ENCODE peak calls at places on chromosomes 7 and 10, in seven cellular contexts. O is aorta, V is RWPE2, X is mesendoderm, K is right atrium auricular region, F is body of pancreas, Q is tibial nerve. C is an unnamed sample. For H3K4me1 and H3K36me3, the result is how much of the 10 kb centered on the place peaks cover.

GRCh38 chr10:108393111-108393510 is 1228.6 kb upstream of the SORCS1 start:
- DNase-seq in O (no peak), V (no peak), X (no peak), K (no peak), F (no peak), Q (no peak), C (no peak)

GRCh38 chr10:132398566-132398991 is 1.6 kb downstream of the PWWP2B start:
- DNase-seq in O (peak), V (no peak), X (no peak), K (no peak), F (peak), Q (no peak), C (no peak)

GRCh38 chr10:132443605-132443997 is 46.6 kb downstream of the PWWP2B start:
- DNase-seq in O (no peak), V (no peak), X (no peak), K (no peak), F (no peak), Q (no peak), C (no peak)

GRCh38 chr7:93828260-93828659 is 62.3 kb downstream of the TFPI2 start:
- DNase-seq in O (no peak), V (no peak), X (no peak), K (no peak), F (no peak), Q (no peak), C (no peak)

GRCh38 chr10:8060010-8060703 is 5.7 kb downstream of the GATA3 start:
- DNase-seq in O (no peak), V (no peak), X (no peak), K (no peak), F (no peak), Q (no peak), C (no peak)

GRCh38 chr7:25171071-25171470 is 46.0 kb upstream of the CYCS start:
- DNase-seq in O (no peak), V (no peak), X (no peak), K (no peak), F (no peak), Q (no peak), C (no peak)

GRCh38 chr7:127780489-127780888 is 128.5 kb downstream of the SND1 start:
- DNase-seq in O (no peak), V (no peak), X (no peak), K (no peak), F (no peak), Q (no peak), C (no peak)

GRCh38 chr10:95877881-95878280 is 29.9 kb upstream of the CC2D2B start:
- DNase-seq in O (no peak), V (no peak), X (no peak), K (no peak), F (no peak), Q (no peak), C (no peak)

GRCh38 chr7:134696261-134696660 is 49.6 kb downstream of the BPGM start:
- DNase-seq in O (no peak), V (no peak), X (no peak), K (no peak), F (no peak), Q (no peak), C (no peak)

GRCh38 chr10:97531401-97531985 is 32.8 kb downstream of the UBTD1 start:
- DNase-seq in O (peak), V (no peak), X (peak), K (no peak), F (no peak), Q (no peak), C (no peak)

GRCh38 chr7:64887756-64888508 is 15.1 kb upstream of the ZNF273 start:
- DNase-seq in O (no peak), V (no peak), X (peak), K (peak), F (peak), Q (no peak), C (no peak)

DNA sequence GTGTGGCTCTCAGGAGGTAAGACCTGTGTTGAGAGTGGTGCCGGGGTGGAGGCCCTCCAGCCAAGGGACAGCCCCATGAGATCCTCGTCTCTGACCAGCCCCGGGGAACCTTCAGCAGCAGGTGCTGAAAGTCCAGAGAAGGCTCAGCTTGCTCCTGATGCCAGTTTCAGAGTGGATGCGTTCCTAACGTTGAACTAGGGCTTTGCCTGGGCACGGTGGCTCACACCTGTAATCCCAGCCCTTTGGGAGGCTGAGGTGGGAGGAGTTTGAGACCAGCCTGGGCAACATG is 45.7 kb downstream of the BAIAP2L1 start:
- DNase-seq in O (no peak), V (no peak), X (no peak), K (no peak), F (no peak), Q (no peak), C (no peak)
- H3K4me1 ChIP-seq in O (under half), V (half or more), X (under half), K (under half), F (under half), Q (under half), C (under half)

DNA sequence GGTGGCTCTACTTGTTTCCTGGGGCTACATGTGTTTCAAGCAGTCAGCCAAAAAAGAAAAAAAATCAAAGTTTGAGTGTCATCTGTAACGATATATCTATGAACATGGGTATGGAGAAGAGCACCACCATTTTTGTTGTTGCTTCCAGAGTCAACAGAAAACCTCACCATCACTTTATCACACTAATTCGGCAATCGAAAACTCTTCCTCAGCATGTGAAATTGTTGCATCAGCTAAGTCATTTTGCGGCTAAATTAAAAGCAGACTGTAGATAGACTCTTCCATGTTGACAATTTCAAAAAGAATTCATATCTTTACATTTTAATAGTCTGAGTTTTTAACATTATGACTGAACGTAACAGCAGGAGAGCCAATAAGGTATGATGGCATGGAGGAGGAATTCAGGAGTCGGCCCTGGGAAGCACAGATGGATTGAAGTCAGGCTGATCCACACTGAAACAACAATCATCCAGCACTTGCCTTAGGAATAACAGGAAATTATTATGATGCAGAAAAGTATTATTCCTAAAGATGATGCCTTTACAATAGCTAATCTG is 455.7 kb upstream of the KLF6 start:
- DNase-seq in O (no peak), V (no peak), X (peak), K (no peak), F (no peak), Q (no peak), C (no peak)
- H3K4me3 ChIP-seq in O (peak), V (no peak), X (no peak), K (no peak), F (no peak), Q (no peak), C (no peak)

GRCh38 chr7:87391020-87391701 is 45.7 kb downstream of the CROT start:
- DNase-seq in O (no peak), V (no peak), X (no peak), K (no peak), F (no peak), Q (no peak), C (no peak)
- H3K36me3 ChIP-seq in O (under half), V (under half), X (under half), K (under half), F (under half), Q (under half), C (under half)

DNA sequence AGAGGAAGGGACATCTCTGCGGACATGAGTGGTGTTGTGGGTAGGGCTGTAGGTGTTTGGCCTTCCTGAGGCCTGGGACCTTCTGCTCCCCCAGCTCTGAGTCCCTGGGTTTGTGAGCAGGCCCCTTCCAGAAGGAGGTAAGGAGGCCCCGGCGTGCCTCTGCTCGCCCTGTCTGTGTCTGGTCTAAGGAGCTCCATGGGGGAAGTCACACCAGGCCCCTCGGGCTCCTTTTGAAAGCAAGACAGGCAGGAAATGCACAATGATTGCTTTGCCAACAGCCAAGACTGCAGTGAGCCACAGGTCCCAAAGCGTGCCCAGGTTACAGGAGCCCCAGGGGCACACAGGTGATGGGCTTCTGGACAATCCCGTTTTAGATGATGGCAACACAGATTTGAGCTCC is 89.5 kb downstream of the FAM53B start:
- DNase-seq in O (no peak), V (no peak), X (no peak), K (no peak), F (no peak), Q (no peak), C (no peak)
- H3K4me1 ChIP-seq in O (under half), V (under half), X (under half), K (under half), F (under half), Q (under half), C (under half)

GRCh38 chr7:35727571-35727970 is 32.6 kb upstream of the HERPUD2 start:
- DNase-seq in O (no peak), V (no peak), X (no peak), K (no peak), F (no peak), Q (no peak), C (no peak)
- H3K4me3 ChIP-seq in O (no peak), V (no peak), X (no peak), K (no peak), F (no peak), Q (no peak), C (no peak)